ENCODE peak calls at places on chromosomes 13 and 19, in four cellular contexts. Y, P, A and S are unnamed samples.

GRCh38 chr13:58144616-58145015 is 513.1 kb downstream of the PCDH17 start:
- DNase-seq in A (no peak), P (no peak), Y (no peak), S (no peak)

GRCh38 chr13:90014038-90014437 is 1333.4 kb upstream of the MIR17HG start:
- DNase-seq in P (no peak), Y (no peak), A (no peak), S (no peak)

GRCh38 chr13:50291611-50292010 is 276.4 kb downstream of the KCNRG start:
- DNase-seq in Y (no peak), A (no peak), P (no peak), S (no peak)

GRCh38 chr19:8251025-8251472 is 41.9 kb downstream of the CERS4 start:
- DNase-seq in A (peak), P (peak), Y (peak), S (peak)

GRCh38 chr19:3323026-3323425 is 43.4 kb upstream of the NFIC start:
- DNase-seq in P (no peak), Y (no peak), A (no peak), S (no peak)

GRCh38 chr13:94292323-94292640 is 187.2 kb downstream of the DCT start:
- DNase-seq in P (no peak), Y (no peak), A (no peak), S (no peak)

GRCh38 chr19:38676023-38676877 is 28.8 kb downstream of the ACTN4 start:
- DNase-seq in P (no peak), A (no peak), Y (no peak), S (no peak)

GRCh38 chr19:677601-678380 is 1.6 kb downstream of the FSTL3 start:
- DNase-seq in P (peak), A (no peak), Y (no peak), S (no peak)

GRCh38 chr13:97359181-97360057 is 74.5 kb upstream of the RAP2A start:
- DNase-seq in P (no peak), Y (no peak), A (peak), S (no peak)

GRCh38 chr19:14835011-14835410 is at the start of the genes OR7A5 and OR7C1:
- DNase-seq in A (peak), Y (no peak), P (no peak), S (no peak)

GRCh38 chr13:20721454-20722357 is 18.2 kb downstream of the IL17D start:
- DNase-seq in P (peak), A (no peak), Y (peak), S (peak)

GRCh38 chr13:46348976-46349375 is 38.1 kb downstream of the RUBCNL start:
- DNase-seq in A (no peak), P (no peak), Y (no peak), S (no peak)

GRCh38 chr13:48156466-48156865 is 61.6 kb upstream of the MED4 start:
- DNase-seq in A (no peak), Y (peak), P (no peak), S (no peak)

GRCh38 chr13:97346561-97347254 is 87.3 kb upstream of the RAP2A start:
- DNase-seq in Y (no peak), A (no peak), P (no peak), S (no peak)

GRCh38 chr19:10295305-10295846 is 5.6 kb downstream of the ICAM5 start:
- DNase-seq in Y (peak), P (no peak), A (no peak), S (no peak)

GRCh38 chr19:39444598-39445257 is 654 bp upstream of the SUPT5H start:
- DNase-seq in A (no peak), Y (no peak), P (no peak), S (no peak)

GRCh38 chr19:1649706-1650626 is 2.4 kb downstream of the TCF3 start:
- DNase-seq in Y (peak), P (no peak), A (no peak), S (no peak)

GRCh38 chr19:558770-559439 is 13.5 kb upstream of the BSG start:
- DNase-seq in A (peak), P (no peak), Y (peak), S (no peak)

GRCh38 chr13:113179374-113180230 is 21.2 kb downstream of the PROZ start:
- DNase-seq in A (no peak), P (no peak), Y (no peak), S (no peak)

GRCh38 chr19:4066176-4066606 is 508 bp downstream of the ZBTB7A start:
- DNase-seq in A (no peak), P (peak), Y (peak), S (no peak)

GRCh38 chr19:7280940-7281666 is 13.1 kb downstream of the INSR start:
- DNase-seq in Y (no peak), A (no peak), P (no peak), S (no peak)

GRCh38 chr19:19115954-19116353 is 22.3 kb downstream of the TMEM161A start:
- DNase-seq in P (peak), A (no peak), Y (no peak), S (peak)

GRCh38 chr19:38638461-38638860 is 9.0 kb upstream of the ACTN4 start:
- DNase-seq in P (no peak), A (no peak), Y (no peak), S (no peak)

GRCh38 chr19:12260236-12260635 is 34.4 kb downstream of the ZNF44 start:
- DNase-seq in A (no peak), Y (no peak), P (no peak), S (no peak)

GRCh38 chr19:12260861-12261260 is 33.8 kb downstream of the ZNF44 start:
- DNase-seq in A (no peak), P (no peak), Y (no peak), S (no peak)

GRCh38 chr19:12255372-12255771 is 39.3 kb downstream of the ZNF44 start:
- DNase-seq in A (no peak), P (no peak), Y (no peak), S (no peak)
- H3K4me3 ChIP-seq in A (no peak), P (no peak), Y (no peak), S (no peak)

GRCh38 chr19:40809358-40810086 is 10.5 kb downstream of the EGLN2 start:
- DNase-seq in P (peak), A (no peak), Y (no peak), S (no peak)

GRCh38 chr19:40808497-40808896 is 9.5 kb downstream of the EGLN2 start:
- DNase-seq in A (no peak), P (no peak), Y (no peak), S (no peak)

GRCh38 chr19:40808021-40808325 is 9.0 kb downstream of the EGLN2 start:
- DNase-seq in P (no peak), A (no peak), Y (no peak), S (no peak)

GRCh38 chr19:40811478-40812341 is 12.7 kb downstream of the EGLN2 start:
- DNase-seq in P (no peak), A (no peak), Y (no peak), S (no peak)

GRCh38 chr19:40810160-40810559 is 11.2 kb downstream of the EGLN2 start:
- DNase-seq in Y (no peak), P (no peak), A (no peak), S (no peak)
- H3K4me3 ChIP-seq in Y (peak), P (peak), A (peak), S (peak)

GRCh38 chr13:41193469-41193868 is 900 bp downstream of the KBTBD7 start:
- DNase-seq in P (no peak), A (no peak), Y (peak), S (no peak)
- H3K4me3 ChIP-seq in P (peak), A (peak), Y (peak), S (peak)

DNA sequence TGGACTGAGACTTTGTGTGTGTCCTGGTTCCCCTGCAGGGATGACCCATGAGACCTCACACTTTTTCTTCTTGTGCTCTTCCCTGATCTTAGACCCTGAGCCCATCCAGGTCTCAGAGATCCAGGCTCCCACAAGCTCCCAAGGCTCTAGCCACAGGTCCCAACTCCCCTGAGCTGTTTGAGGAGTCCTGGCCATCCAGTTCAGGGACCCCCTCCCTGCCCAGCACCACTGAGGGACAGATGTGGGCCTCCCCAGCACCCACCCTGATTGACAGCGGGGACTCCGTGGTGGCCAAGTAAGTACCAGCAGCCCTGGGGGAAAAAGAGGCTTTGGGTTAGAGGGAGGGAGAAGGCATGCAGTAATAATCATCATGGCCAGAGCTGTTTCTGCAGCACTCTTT is 1.7 kb downstream of the PROSER3 start:
- DNase-seq in Y (no peak), P (no peak), A (no peak), S (no peak)
- H3K4me3 ChIP-seq in Y (no peak), P (no peak), A (no peak), S (no peak)

GRCh38 chr19:34364462-34364829 is 550 bp upstream of the GPI start:
- DNase-seq in A (no peak), P (no peak), Y (no peak), S (no peak)
- H3K4me3 ChIP-seq in A (peak), P (peak), Y (peak), S (peak)

GRCh38 chr13:27952931-27953670 is 16.0 kb downstream of the CDX2 start:
- DNase-seq in P (no peak), A (no peak), Y (no peak), S (no peak)
- H3K4me3 ChIP-seq in P (peak), A (peak), Y (peak), S (peak)